ENCODE peak calls at places on chromosome 12, in four cellular contexts. U is HEK293T, J is NCI-H2107, A is NCI-H1436 treated with DMSO at 0.1 percent for 48 hours. Y is an unnamed sample.

GRCh38 chr12:80041691-80042090 is 57.6 kb upstream of the OTOGL start:
- DNase-seq in A (no peak), J (no peak), U (no peak), Y (no peak)

GRCh38 chr12:82966160-82966559 is 279.5 kb downstream of the TMTC2 start:
- DNase-seq in U (no peak), A (no peak), J (no peak), Y (no peak)

GRCh38 chr12:56634242-56634836 is 4.2 kb upstream of the BAZ2A start:
- DNase-seq in U (peak), A (peak), J (peak), Y (no peak)

GRCh38 chr12:23576372-23576771 is 373.1 kb downstream of the SOX5 start:
- DNase-seq in J (no peak), A (no peak), U (no peak), Y (no peak)

GRCh38 chr12:84605988-84606387 is 306.6 kb downstream of the SLC6A15 start:
- DNase-seq in J (no peak), A (no peak), U (no peak), Y (no peak)

GRCh38 chr12:121026274-121027045 is 10.2 kb upstream of the C12orf43 start:
- DNase-seq in U (peak), A (no peak), J (no peak), Y (no peak)

GRCh38 chr12:47164730-47165439 is 85.1 kb upstream of the AMIGO2 start:
- DNase-seq in A (no peak), J (no peak), U (no peak), Y (no peak)

GRCh38 chr12:11460343-11461023 is 65.1 kb upstream of the PRB2 start:
- DNase-seq in U (no peak), A (no peak), J (no peak), Y (no peak)

GRCh38 chr12:45338272-45338671 is 122.4 kb downstream of the ANO6 start:
- DNase-seq in A (no peak), J (no peak), U (no peak), Y (no peak)

GRCh38 chr12:104938371-104938770 is 19.7 kb downstream of the SLC41A2 start:
- DNase-seq in U (no peak), A (no peak), J (no peak), Y (no peak)

GRCh38 chr12:78398750-78399149 is 465.8 kb upstream of the SYT1 start:
- DNase-seq in U (no peak), J (no peak), A (no peak), Y (no peak)

GRCh38 chr12:106136263-106136662 is 2.5 kb downstream of the NUAK1 start:
- DNase-seq in A (peak), U (peak), J (peak), Y (peak)

GRCh38 chr12:254039-254438 is 8.6 kb downstream of the SLC6A13 start:
- DNase-seq in J (no peak), A (no peak), U (no peak), Y (no peak)

GRCh38 chr12:132079695-132080094 is 64.4 kb downstream of the DDX51 start:
- DNase-seq in A (no peak), J (no peak), U (no peak), Y (no peak)

GRCh38 chr12:75724913-75725312 is 213.5 kb upstream of the KRR1 start:
- DNase-seq in A (no peak), J (no peak), U (no peak), Y (no peak)

GRCh38 chr12:18700254-18700653 is 37.6 kb downstream of the PLCZ1 start:
- DNase-seq in J (no peak), U (no peak), A (no peak), Y (no peak)

GRCh38 chr12:48002179-48002601 is 2.1 kb downstream of the COL2A1 start:
- DNase-seq in J (no peak), A (no peak), U (peak), Y (no peak)

GRCh38 chr12:116765271-116765670 is 27.2 kb downstream of the RNFT2 start:
- DNase-seq in U (no peak), J (peak), A (no peak), Y (no peak)

GRCh38 chr12:66011731-66012130 is 118.8 kb downstream of the LLPH start:
- DNase-seq in J (no peak), A (no peak), U (no peak), Y (no peak)